ENCODE peak calls at places on chromosome 7, in seven cellular contexts. N, Z, S, E, F, U and R are unnamed samples. For H3K27me3, the result is how much of the 10 kb centered on the place peaks cover.

GRCh38 chr7:10579561-10579960 is 394.1 kb upstream of the PHF14 start:
- DNase-seq in N (no peak), Z (no peak), S (no peak), E (no peak), F (no peak), U (no peak), R (no peak)

GRCh38 chr7:123199869-123200268 is at the start of gene SLC13A1:
- DNase-seq in N (no peak), Z (no peak), S (no peak), E (no peak), F (no peak), U (no peak), R (no peak)

GRCh38 chr7:27096756-27097514 is 1.1 kb upstream of the HOXA1 start:
- DNase-seq in N (peak), Z (no peak), S (no peak), E (no peak), F (no peak), U (no peak), R (no peak)

GRCh38 chr7:35605760-35606159 is 89.2 kb downstream of the HERPUD2 start:
- DNase-seq in N (no peak), Z (no peak), S (no peak), E (no peak), F (no peak), U (no peak), R (no peak)

GRCh38 chr7:39703143-39703542 is 79.8 kb downstream of the RALA start:
- DNase-seq in N (no peak), Z (no peak), S (no peak), E (no peak), F (no peak), U (no peak), R (no peak)

GRCh38 chr7:34756691-34757090 is 98.7 kb downstream of the NPSR1 start:
- DNase-seq in N (no peak), Z (no peak), S (no peak), E (no peak), F (no peak), U (no peak), R (no peak)

GRCh38 chr7:117021366-117021765 is 68.1 kb downstream of the ST7 start:
- DNase-seq in N (no peak), Z (no peak), S (no peak), E (no peak), F (no peak), U (no peak), R (no peak)

GRCh38 chr7:79553811-79554555 is 100.5 kb upstream of the MAGI2 start:
- DNase-seq in N (no peak), Z (peak), S (no peak), E (no peak), F (no peak), U (no peak), R (no peak)

GRCh38 chr7:23520582-23520981 is 11.2 kb downstream of the TRA2A start:
- DNase-seq in N (no peak), Z (no peak), S (no peak), E (no peak), F (no peak), U (peak), R (no peak)

GRCh38 chr7:27560706-27561235 is 101.9 kb downstream of the HIBADH start:
- DNase-seq in N (no peak), Z (peak), S (no peak), E (no peak), F (no peak), U (no peak), R (no peak)

GRCh38 chr7:151699920-151700319 is 177.0 kb downstream of the PRKAG2 start:
- DNase-seq in N (no peak), Z (no peak), S (no peak), E (no peak), F (no peak), U (no peak), R (no peak)

GRCh38 chr7:45646996-45647411 is 72.8 kb downstream of the ADCY1 start:
- DNase-seq in N (no peak), Z (no peak), S (no peak), E (peak), F (no peak), U (peak), R (no peak)

GRCh38 chr7:77729574-77730348 is 33.5 kb downstream of the RSBN1L start:
- DNase-seq in N (no peak), Z (no peak), S (no peak), E (no peak), F (no peak), U (no peak), R (no peak)

GRCh38 chr7:83271212-83272099 is 108.8 kb upstream of the PCLO start:
- DNase-seq in N (no peak), Z (no peak), S (no peak), E (no peak), F (peak), U (peak), R (no peak)

GRCh38 chr7:140230862-140231778 is 54.3 kb upstream of the KDM7A start:
- DNase-seq in N (peak), Z (no peak), S (peak), E (no peak), F (peak), U (peak), R (peak)

GRCh38 chr7:144776447-144776846 is 59.4 kb downstream of the TPK1 start:
- DNase-seq in N (no peak), Z (no peak), S (no peak), E (no peak), F (no peak), U (no peak), R (no peak)

GRCh38 chr7:34073676-34074075 is 168.3 kb downstream of the BMPER start:
- DNase-seq in N (no peak), Z (no peak), S (no peak), E (no peak), F (no peak), U (no peak), R (no peak)

GRCh38 chr7:80916770-80917681 is 1.8 kb downstream of the SEMA3C start:
- DNase-seq in N (no peak), Z (peak), S (no peak), E (no peak), F (no peak), U (no peak), R (no peak)

GRCh38 chr7:153193144-153193595 is 433.6 kb downstream of the ACTR3B start:
- DNase-seq in N (no peak), Z (no peak), S (peak), E (no peak), F (no peak), U (peak), R (no peak)

GRCh38 chr7:50791921-50792341 is 9.2 kb upstream of the GRB10 start:
- DNase-seq in N (no peak), Z (peak), S (no peak), E (no peak), F (no peak), U (no peak), R (no peak)

GRCh38 chr7:74288034-74288881 is 949 bp upstream of the CLIP2 start:
- DNase-seq in N (no peak), Z (no peak), S (no peak), E (no peak), F (no peak), U (no peak), R (no peak)

GRCh38 chr7:22184549-22185199 is 172.3 kb downstream of the RAPGEF5 start:
- DNase-seq in N (no peak), Z (no peak), S (no peak), E (no peak), F (no peak), U (no peak), R (no peak)

GRCh38 chr7:41698726-41699125 is 4.2 kb downstream of the INHBA start:
- DNase-seq in N (no peak), Z (peak), S (no peak), E (no peak), F (no peak), U (no peak), R (no peak)

GRCh38 chr7:51242007-51242691 is 74.5 kb downstream of the COBL start:
- DNase-seq in N (no peak), Z (no peak), S (peak), E (no peak), F (no peak), U (no peak), R (no peak)

GRCh38 chr7:36515847-36516246 is 126.2 kb downstream of the ANLN start:
- DNase-seq in N (no peak), Z (no peak), S (no peak), E (no peak), F (no peak), U (no peak), R (no peak)

GRCh38 chr7:16880469-16881034 is 1.2 kb downstream of the AGR3 start:
- DNase-seq in N (no peak), Z (no peak), S (no peak), E (no peak), F (no peak), U (no peak), R (no peak)

GRCh38 chr7:104982773-104983619 is 31.0 kb upstream of the KMT2E start:
- DNase-seq in N (no peak), Z (no peak), S (no peak), E (no peak), F (no peak), U (no peak), R (no peak)

GRCh38 chr7:133697585-133697984 is 429.6 kb upstream of the LRGUK start:
- DNase-seq in N (no peak), Z (no peak), S (no peak), E (no peak), F (no peak), U (no peak), R (no peak)

GRCh38 chr7:3722396-3722846 is 421.4 kb downstream of the SDK1 start:
- DNase-seq in N (peak), Z (no peak), S (no peak), E (no peak), F (peak), U (peak), R (no peak)

GRCh38 chr7:38027884-38028455 is 107.5 kb downstream of the EPDR1 start:
- DNase-seq in N (no peak), Z (no peak), S (no peak), E (no peak), F (no peak), U (no peak), R (no peak)

GRCh38 chr7:41699532-41699931 is 3.4 kb downstream of the INHBA start:
- DNase-seq in N (no peak), Z (peak), S (no peak), E (no peak), F (no peak), U (no peak), R (no peak)

GRCh38 chr7:132066776-132067175 is 509.5 kb downstream of the PLXNA4 start:
- DNase-seq in N (no peak), Z (no peak), S (no peak), E (peak), F (no peak), U (no peak), R (no peak)

GRCh38 chr7:144000020-144000419 is at the start of gene OR6B1:
- DNase-seq in N (no peak), Z (no peak), S (no peak), E (no peak), F (no peak), U (no peak), R (no peak)

GRCh38 chr7:105782391-105783063 is 93.9 kb downstream of the ATXN7L1 start:
- DNase-seq in N (peak), Z (no peak), S (no peak), E (no peak), F (no peak), U (no peak), R (no peak)

GRCh38 chr7:107563072-107563760 is 504 bp downstream of the COG5 start:
- DNase-seq in N (no peak), Z (no peak), S (no peak), E (no peak), F (peak), U (no peak), R (no peak)

GRCh38 chr7:138886501-138886917 is 88.5 kb upstream of the ATP6V0A4 start:
- DNase-seq in N (no peak), Z (peak), S (no peak), E (no peak), F (peak), U (peak), R (peak)

GRCh38 chr7:118626739-118627138 is 402.2 kb downstream of the ANKRD7 start:
- DNase-seq in N (no peak), Z (peak), S (no peak), E (no peak), F (no peak), U (no peak), R (no peak)

GRCh38 chr7:130894146-130895005 is 160.4 kb upstream of the KLF14 start:
- DNase-seq in N (no peak), Z (no peak), S (peak), E (peak), F (peak), U (peak), R (no peak)

GRCh38 chr7:20744913-20745587 is 41.6 kb downstream of the SP8 start:
- DNase-seq in N (no peak), Z (peak), S (no peak), E (no peak), F (peak), U (no peak), R (no peak)

GRCh38 chr7:2659556-2660358 is 28.0 kb downstream of the TTYH3 start:
- DNase-seq in N (peak), Z (no peak), S (no peak), E (no peak), F (no peak), U (no peak), R (no peak)
- H3K27me3 ChIP-seq in N (under half), Z (under half), S (under half), E (under half), F (under half), U (under half), R (under half)

GRCh38 chr7:4875391-4875790 is 8.1 kb downstream of the RADIL start:
- DNase-seq in N (no peak), Z (no peak), S (no peak), E (no peak), F (no peak), U (no peak), R (no peak)

GRCh38 chr7:4879401-4880081 is 4.0 kb downstream of the RADIL start:
- DNase-seq in N (no peak), Z (no peak), S (no peak), E (no peak), F (no peak), U (no peak), R (no peak)

GRCh38 chr7:4880218-4880617 is 3.3 kb downstream of the RADIL start:
- DNase-seq in N (no peak), Z (no peak), S (peak), E (no peak), F (no peak), U (no peak), R (no peak)

GRCh38 chr7:4876586-4876985 is 6.9 kb downstream of the RADIL start:
- DNase-seq in N (no peak), Z (no peak), S (no peak), E (no peak), F (no peak), U (no peak), R (no peak)

GRCh38 chr7:4878336-4879335 is 4.9 kb downstream of the RADIL start:
- DNase-seq in N (no peak), Z (no peak), S (no peak), E (no peak), F (no peak), U (no peak), R (no peak)
- TF ChIP-seq CTCF in N (no peak), Z (no peak), S (no peak), E (no peak), F (no peak), U (no peak), R (no peak)

DNA sequence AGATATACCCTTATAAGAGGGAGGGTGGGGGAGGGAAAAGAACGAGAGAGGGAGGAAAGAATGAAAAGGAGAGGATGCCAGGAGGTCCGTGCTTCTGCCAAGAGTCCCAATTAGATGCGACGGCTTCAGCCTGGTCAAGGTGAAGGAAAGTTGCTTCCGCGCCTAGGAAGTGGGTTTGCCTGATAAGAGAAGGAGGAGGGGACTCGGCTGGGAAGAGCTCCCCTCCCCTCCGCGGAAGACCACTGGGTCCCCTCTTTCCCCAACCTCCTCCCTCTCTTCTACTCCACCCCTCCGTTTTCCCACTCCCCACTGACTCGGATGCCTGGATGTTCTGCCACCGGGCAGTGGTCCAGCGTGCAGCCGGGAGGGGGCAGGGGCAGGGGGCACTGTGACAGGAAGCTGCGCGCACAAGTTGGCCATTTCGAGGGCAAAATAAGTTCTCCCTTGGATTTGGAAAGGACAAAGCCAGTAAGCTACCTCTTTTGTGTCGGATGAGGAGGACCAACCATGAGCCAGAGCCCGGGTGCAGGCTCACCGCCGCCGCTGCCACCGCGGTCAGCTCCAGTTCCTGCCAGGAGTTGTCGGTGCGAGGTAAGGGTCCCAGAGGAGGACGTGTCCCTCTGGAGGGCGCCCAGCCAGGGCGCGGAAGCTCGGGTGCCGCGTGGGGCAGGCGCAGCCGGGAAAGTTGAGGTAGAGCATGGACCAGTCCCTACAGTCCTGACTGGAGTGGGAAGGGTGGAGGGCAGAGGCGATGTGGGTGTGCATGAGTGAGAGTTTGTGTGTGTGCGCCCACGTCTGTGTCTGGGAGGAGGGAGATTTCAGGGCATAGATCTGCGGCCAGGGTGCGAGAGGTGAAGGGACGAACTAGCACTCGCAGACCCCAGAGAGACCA is 819 bp downstream of the GRM3 start:
- DNase-seq in N (no peak), Z (no peak), S (no peak), E (no peak), F (no peak), U (no peak), R (no peak)
- H3K27me3 ChIP-seq in N (under half), Z (under half), S (under half), E (under half), F (under half), U (under half), R (under half)

GRCh38 chr7:6718124-6718523 is 11.4 kb upstream of the ZNF12 start:
- DNase-seq in N (no peak), Z (no peak), S (no peak), E (no peak), F (no peak), U (no peak), R (no peak)
- TF ChIP-seq CTCF in N (peak), Z (no peak), S (no peak), E (no peak), F (no peak), U (no peak), R (no peak)

GRCh38 chr7:1223196-1224092 is 9.2 kb upstream of the UNCX start:
- DNase-seq in N (no peak), Z (no peak), S (no peak), E (no peak), F (no peak), U (peak), R (no peak)
- H3K27me3 ChIP-seq in N (half or more), Z (half or more), S (under half), E (half or more), F (under half), U (under half), R (half or more)

GRCh38 chr7:43721193-43721806 is 8.0 kb downstream of the COA1 start:
- DNase-seq in N (no peak), Z (no peak), S (no peak), E (no peak), F (no peak), U (no peak), R (no peak)
- TF ChIP-seq CTCF in N (peak), Z (peak), S (peak), E (peak), F (peak), U (peak), R (peak)

DNA sequence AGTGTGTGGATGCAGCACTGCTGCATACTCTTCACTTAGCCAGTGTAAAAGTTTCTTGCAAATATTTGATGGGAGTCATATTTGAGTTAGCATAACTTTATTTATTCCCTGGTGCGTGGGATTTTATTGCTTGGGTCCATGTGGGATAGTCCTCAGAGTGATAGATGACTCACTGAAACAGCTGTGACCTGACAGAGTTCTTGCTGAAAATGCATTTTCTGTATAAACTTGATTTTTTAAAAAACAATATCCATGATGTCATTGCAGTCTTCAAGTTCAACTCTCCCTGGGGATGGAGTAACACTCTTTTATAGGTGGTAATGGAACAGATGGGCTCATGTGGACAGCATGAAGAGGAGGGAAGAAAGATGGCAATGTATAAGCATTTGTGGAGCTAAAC is 310.0 kb downstream of the PPP1R3A start:
- DNase-seq in N (no peak), Z (no peak), S (no peak), E (no peak), F (no peak), U (no peak), R (no peak)
- H3K27me3 ChIP-seq in N (under half), Z (under half), S (under half), E (under half), F (under half), U (under half), R (under half)

DNA sequence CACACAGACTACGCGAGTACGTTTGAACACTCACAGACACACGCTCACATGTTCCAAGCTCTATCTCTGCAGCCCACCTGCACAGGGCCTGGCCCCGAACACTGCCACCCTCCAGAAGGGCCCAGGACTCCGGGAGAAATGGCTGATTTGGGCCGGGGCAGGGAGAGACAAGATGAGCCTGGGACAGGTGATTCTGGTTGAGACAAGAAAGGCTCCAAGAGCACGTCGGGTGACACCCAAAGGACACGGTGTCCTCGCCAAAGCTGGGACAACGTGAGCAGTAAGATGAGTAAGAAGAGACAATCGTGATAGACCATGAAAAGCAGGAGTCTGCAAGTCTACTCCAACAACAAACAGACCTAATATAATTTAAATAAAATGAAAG is 9.2 kb downstream of the GPER1 start:
- DNase-seq in N (peak), Z (no peak), S (no peak), E (no peak), F (no peak), U (no peak), R (no peak)
- TF ChIP-seq CTCF in N (no peak), Z (no peak), S (no peak), E (no peak), F (no peak), U (no peak), R (no peak)